ENCODE peak calls at places on chromosomes 11 and 22, in seven cellular contexts. J is sigmoid colon, Y is endothelial cell of umbilical vein, K is breast epithelium, X is HCT116, M is GM23338, I is Panc1. T is an unnamed sample. For H3K4me1, the result is how much of the 10 kb centered on the place peaks cover.

GRCh38 chr11:85694385-85694980 is 8.5 kb upstream of the CCDC89 start:
- DNase-seq in I (no peak), Y (peak), M (peak), X (peak), J (no peak), K (no peak), T (no peak)

GRCh38 chr22:32880906-32881596 is 79.5 kb downstream of the TIMP3 start:
- DNase-seq in I (no peak), K (no peak), M (no peak), X (no peak), J (peak), Y (peak), T (peak)

GRCh38 chr11:109320595-109320994 is 101.4 kb upstream of the C11orf87 start:
- DNase-seq in K (no peak), J (no peak), X (peak), Y (peak), M (no peak), I (no peak), T (no peak)

GRCh38 chr11:130121430-130121978 is 38.1 kb upstream of the ST14 start:
- DNase-seq in K (no peak), Y (peak), I (no peak), M (no peak), X (peak), J (no peak), T (no peak)

GRCh38 chr11:120867531-120867930 is 156.4 kb upstream of the TBCEL start:
- DNase-seq in X (no peak), K (no peak), M (peak), Y (no peak), I (no peak), J (no peak), T (no peak)

GRCh38 chr11:105000797-105001196 is 22.2 kb downstream of the CASP5 start:
- DNase-seq in I (peak), M (peak), X (peak), Y (peak), J (no peak), K (no peak), T (peak)

GRCh38 chr22:29217827-29218757 is 12.4 kb downstream of the EMID1 start:
- DNase-seq in Y (no peak), I (no peak), J (peak), X (no peak), M (no peak), K (no peak), T (no peak)

GRCh38 chr22:47437636-47438035 is 675.2 kb downstream of the TBC1D22A start:
- DNase-seq in M (no peak), Y (no peak), J (no peak), K (no peak), I (no peak), X (no peak), T (no peak)

GRCh38 chr22:39216143-39216490 is 28.7 kb downstream of the PDGFB start:
- DNase-seq in K (no peak), X (no peak), J (peak), Y (no peak), M (no peak), I (no peak), T (no peak)

GRCh38 chr11:109426442-109426841 is 4.5 kb downstream of the C11orf87 start:
- DNase-seq in K (no peak), I (no peak), X (no peak), J (no peak), Y (no peak), M (peak), T (no peak)

GRCh38 chr11:85472953-85473352 is 154.2 kb downstream of the DLG2 start:
- DNase-seq in K (no peak), J (no peak), I (no peak), X (no peak), M (no peak), Y (no peak), T (no peak)

GRCh38 chr11:1772270-1773130 is 8.8 kb upstream of the CTSD start:
- DNase-seq in I (peak), M (peak), Y (peak), J (peak), X (peak), K (peak), T (peak)

GRCh38 chr11:123429336-123429735 is 733 bp upstream of the GRAMD1B start:
- DNase-seq in J (no peak), M (no peak), Y (no peak), K (no peak), X (no peak), I (no peak), T (no peak)

GRCh38 chr22:23302171-23303002 is 122.1 kb downstream of the BCR start:
- DNase-seq in J (no peak), X (no peak), M (no peak), I (no peak), K (no peak), Y (peak), T (no peak)

GRCh38 chr22:50729391-50730012 is 8.5 kb upstream of the ACR start:
- DNase-seq in J (peak), M (peak), Y (no peak), K (peak), X (no peak), I (no peak), T (no peak)

GRCh38 chr22:33504941-33505647 is 415.2 kb downstream of the LARGE1 start:
- DNase-seq in X (no peak), Y (no peak), I (no peak), J (no peak), K (no peak), M (no peak), T (no peak)

GRCh38 chr22:43078522-43078921 is 10.7 kb downstream of the TTLL1 start:
- DNase-seq in M (no peak), K (no peak), I (no peak), X (no peak), Y (no peak), J (no peak), T (no peak)

GRCh38 chr11:76663912-76664440 is 6.6 kb downstream of the LRRC32 start:
- DNase-seq in J (peak), X (no peak), K (peak), M (no peak), Y (no peak), I (no peak), T (no peak)

GRCh38 chr11:120413480-120413879 is 77.3 kb downstream of the ARHGEF12 start:
- DNase-seq in M (no peak), I (no peak), Y (no peak), J (no peak), X (no peak), K (no peak), T (no peak)

GRCh38 chr11:62449451-62449851 is 30.6 kb downstream of the SCGB1A1 start:
- DNase-seq in I (no peak), X (no peak), M (no peak), Y (no peak), J (no peak), K (no peak), T (peak)

GRCh38 chr11:21142007-21142406 is 472.6 kb downstream of the NELL1 start:
- DNase-seq in J (no peak), K (no peak), I (no peak), M (peak), X (no peak), Y (no peak), T (no peak)

GRCh38 chr22:26399288-26399687 is 29.8 kb upstream of the ASPHD2 start:
- DNase-seq in J (no peak), K (no peak), X (no peak), M (peak), I (no peak), Y (peak), T (no peak)

GRCh38 chr11:123577081-123577598 is 77.3 kb downstream of the SCN3B start:
- DNase-seq in K (peak), M (peak), I (no peak), X (peak), Y (peak), J (no peak), T (peak)

GRCh38 chr11:129451524-129451923 is 75.9 kb downstream of the BARX2 start:
- DNase-seq in I (no peak), M (no peak), Y (no peak), J (no peak), K (no peak), X (no peak), T (no peak)

GRCh38 chr11:116851631-116852030 is 14.2 kb upstream of the APOA1 start:
- DNase-seq in X (no peak), K (no peak), M (no peak), Y (no peak), J (no peak), I (no peak), T (no peak)

GRCh38 chr22:39312410-39312809 is 7.0 kb downstream of the RPL3 start:
- DNase-seq in X (no peak), M (no peak), Y (no peak), I (no peak), J (no peak), K (no peak), T (no peak)

GRCh38 chr11:129917231-129917630 is 21.9 kb upstream of the NFRKB start:
- DNase-seq in I (no peak), M (no peak), Y (no peak), K (no peak), J (no peak), X (no peak), T (no peak)

GRCh38 chr22:35661377-35661937 is 13.2 kb downstream of the APOL6 start:
- DNase-seq in M (no peak), J (no peak), Y (no peak), I (no peak), X (no peak), K (no peak), T (no peak)

GRCh38 chr11:61532136-61533038 is 23.8 kb downstream of the LRRC10B start:
- DNase-seq in I (peak), J (no peak), K (no peak), X (no peak), M (peak), Y (peak), T (peak)

GRCh38 chr11:6238902-6239301 is at the start of gene CNGA4:
- DNase-seq in I (no peak), Y (no peak), M (no peak), K (no peak), X (no peak), J (no peak), T (no peak)

GRCh38 chr11:35415488-35415887 is 3.9 kb downstream of the SLC1A2 start:
- DNase-seq in I (no peak), X (no peak), M (no peak), Y (no peak), J (no peak), K (no peak), T (no peak)

DNA sequence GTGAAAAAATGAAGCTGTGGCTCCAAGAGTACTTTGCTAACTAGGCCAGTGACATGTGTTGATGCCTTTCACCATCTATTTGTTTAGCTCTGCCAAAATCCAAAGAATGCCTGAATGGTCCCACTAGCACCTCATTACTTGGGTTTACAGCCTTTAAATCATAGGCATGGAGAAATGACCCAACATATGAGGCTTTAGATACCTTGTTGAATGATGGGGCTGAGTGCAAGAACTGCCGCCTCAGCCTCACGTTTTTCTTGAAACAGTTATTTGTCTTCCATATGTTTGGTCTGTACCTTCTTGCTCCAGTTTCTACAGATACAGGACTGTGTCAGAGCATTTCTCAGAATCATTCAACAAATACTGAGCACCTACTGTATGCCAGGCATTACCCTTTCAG is 8.4 kb downstream of the RBM4 start:
- DNase-seq in J (no peak), I (no peak), M (no peak), X (no peak), K (no peak), Y (no peak), T (no peak)
- H3K4me1 ChIP-seq in J (half or more), I (under half), M (under half), X (under half), K (under half), Y (under half), T (half or more)

GRCh38 chr22:37425800-37426531 is 1.3 kb downstream of the ELFN2 start:
- DNase-seq in K (no peak), Y (peak), I (no peak), X (no peak), J (no peak), M (peak), T (no peak)
- H3K4me3 ChIP-seq in K (no peak), Y (no peak), I (no peak), X (peak), J (no peak), M (peak), T (no peak)

GRCh38 chr11:86978247-86978646 is 23.1 kb upstream of the FZD4 start:
- DNase-seq in X (no peak), M (no peak), I (no peak), J (peak), K (no peak), Y (no peak), T (no peak)
- TF ChIP-seq POLR2AphosphoS5 in X (no peak), M (no peak), I (no peak), J (peak), K (peak), Y (no peak), T (no peak)

GRCh38 chr11:124740277-124740882 is 638 bp downstream of the NRGN start:
- DNase-seq in M (peak), J (no peak), K (peak), I (no peak), Y (peak), X (no peak), T (no peak)
- H3K4me1 ChIP-seq in M (under half), J (under half), K (under half), I (under half), Y (under half), X (under half), T (under half)

T was measured in stomach.